ENCODE peak calls at places on chromosomes 16 and 17, in ten cellular contexts. I is WERI-Rb-1; M is astrocyte; H is uterus; V is CD4-positive, alpha-beta memory T cell; O is A549; B is trophoblast cell; R is GM23248; Z is heart right ventricle; T is testis. X is an unnamed sample.

GRCh38 chr17:34118564-34118963 is 136.5 kb upstream of the CCL2 start:
- DNase-seq in M (no peak), O (no peak), B (no peak), H (no peak), I (no peak), R (no peak), V (no peak), T (no peak), Z (peak; percentile 6), X (peak; percentile 46)

GRCh38 chr17:5672815-5673430 is 88.6 kb upstream of the NLRP1 start:
- DNase-seq in T (no peak), R (no peak), I (no peak), Z (no peak), O (no peak), H (no peak), V (no peak), M (no peak), B (no peak), X (no peak)

GRCh38 chr17:73983623-73984410 is 219.7 kb upstream of the RPL38 start:
- DNase-seq in H (no peak), T (no peak), B (no peak), V (no peak), R (no peak), O (no peak), Z (no peak), M (no peak), I (peak; percentile 20), X (no peak)

GRCh38 chr17:56158344-56158743 is 5.1 kb downstream of the ANKFN1 start:
- DNase-seq in Z (no peak), B (no peak), V (no peak), M (no peak), T (no peak), H (no peak), I (no peak), R (no peak), O (no peak), X (no peak)

GRCh38 chr17:78962345-78962983 is 17.3 kb downstream of the LGALS3BP start:
- DNase-seq in H (no peak), V (no peak), Z (no peak), I (no peak), B (peak; percentile 96), O (peak; percentile 57), R (peak; percentile 59), T (no peak), M (no peak), X (no peak)

GRCh38 chr16:14263011-14263410 is 191.9 kb downstream of the MRTFB start:
- DNase-seq in B (no peak), Z (no peak), I (no peak), M (no peak), O (no peak), R (no peak), T (no peak), V (no peak), H (no peak), X (no peak)

GRCh38 chr16:84739349-84740124 is 39.7 kb downstream of the USP10 start:
- DNase-seq in R (peak; percentile 97), O (no peak), I (no peak), H (no peak), B (peak; percentile 29), T (no peak), Z (no peak), M (peak; percentile 92), V (no peak), X (no peak)

GRCh38 chr16:85665373-85665740 is 23.4 kb downstream of the GINS2 start:
- DNase-seq in I (no peak), M (no peak), R (no peak), Z (no peak), H (no peak), T (no peak), B (no peak), O (no peak), V (no peak), X (peak; percentile 28)

GRCh38 chr16:86072328-86073102 is 173.6 kb downstream of the IRF8 start:
- DNase-seq in B (peak; percentile 74), R (peak; percentile 79), H (peak; percentile 42), I (peak; percentile 51), V (no peak), M (peak; percentile 42), Z (peak; percentile 57), O (peak; percentile 70), T (peak; percentile 83), X (peak; percentile 81)

GRCh38 chr16:49826515-49826914 is 29.4 kb downstream of the ZNF423 start:
- DNase-seq in V (no peak), H (no peak), I (no peak), O (no peak), B (no peak), R (no peak), Z (no peak), T (no peak), M (no peak), X (no peak)

GRCh38 chr17:42120161-42121065 is 754 bp downstream of the KAT2A start:
- DNase-seq in B (no peak), I (peak; percentile 52), H (no peak), M (no peak), T (no peak), Z (no peak), O (no peak), V (no peak), R (peak; percentile 28), X (peak; percentile 72)

GRCh38 chr17:83110755-83111154 is 31.3 kb downstream of the METRNL start:
- DNase-seq in B (no peak), H (no peak), M (no peak), R (peak; percentile 76), Z (no peak), O (no peak), I (no peak), T (no peak), V (no peak), X (no peak)

GRCh38 chr16:24721830-24722238 is 7.6 kb upstream of the TNRC6A start:
- DNase-seq in I (no peak), M (peak; percentile 64), T (no peak), O (no peak), Z (no peak), H (no peak), V (peak; percentile 30), R (peak; percentile 10), B (no peak), X (no peak)

GRCh38 chr17:61204456-61204855 is 195.2 kb upstream of the TBX2 start:
- DNase-seq in M (no peak), T (no peak), I (no peak), R (no peak), Z (no peak), O (no peak), H (no peak), B (no peak), V (no peak), X (no peak)

GRCh38 chr16:649646-650045 is 481 bp downstream of the WDR90 start:
- DNase-seq in O (no peak), M (no peak), Z (no peak), R (peak; percentile 59), B (no peak), V (no peak), H (no peak), I (no peak), T (no peak), X (no peak)

GRCh38 chr16:66899945-66900688 is 18.6 kb downstream of the CDH16 start:
- DNase-seq in V (no peak), I (peak; percentile 97), Z (peak; percentile 83), B (no peak), T (peak; percentile 81), R (peak; percentile 58), H (peak; percentile 93), M (peak; percentile 35), O (peak; percentile 59), X (peak; percentile 92)

GRCh38 chr17:5883775-5884665 is 186.2 kb upstream of the WSCD1 start:
- DNase-seq in I (no peak), Z (no peak), M (no peak), B (peak; percentile 55), T (no peak), H (no peak), V (no peak), O (no peak), R (no peak), X (no peak)

GRCh38 chr16:65117701-65118448 is 4.0 kb downstream of the CDH11 start:
- DNase-seq in B (peak; percentile 65), H (peak; percentile 81), M (peak; percentile 77), T (peak; percentile 87), Z (peak; percentile 72), V (peak; percentile 2), O (peak; percentile 70), R (peak; percentile 89), I (peak; percentile 83), X (peak; percentile 80)
- H3K4me3 ChIP-seq in B (no peak overlapping the region), H (no peak overlapping the region), M (peak overlapping the region; percentile 85), T (no peak overlapping the region), Z (no peak overlapping the region), V (no peak overlapping the region), O (no peak overlapping the region), R (peak overlapping the region; percentile 98), I (no peak overlapping the region), X (no peak overlapping the region)

GRCh38 chr17:36030949-36031348 is 13.2 kb upstream of the CCL23 start:
- DNase-seq in T (no peak), O (no peak), B (no peak), Z (no peak), I (no peak), V (no peak), R (no peak), M (no peak), H (no peak), X (no peak)

GRCh38 chr17:36034127-36034526 is 16.4 kb upstream of the CCL23 start:
- DNase-seq in M (no peak), O (no peak), B (peak; percentile 9), I (no peak), H (no peak), V (no peak), R (no peak), Z (no peak), T (no peak), X (no peak)

GRCh38 chr17:36036240-36036639 is 18.5 kb upstream of the CCL23 start:
- DNase-seq in I (no peak), V (no peak), O (no peak), T (no peak), R (no peak), B (peak; percentile 16), M (no peak), Z (no peak), H (no peak), X (no peak)
- H3K27ac ChIP-seq in I (no peak overlapping the region), V (no peak overlapping the region), O (no peak overlapping the region), T (no peak overlapping the region), R (no peak overlapping the region), B (no peak overlapping the region), M (no peak overlapping the region), Z (no peak overlapping the region), H (no peak overlapping the region), X (no peak overlapping the region)

GRCh38 chr16:73062640-73063283 is 14.8 kb upstream of the ZFHX3 start:
- DNase-seq in B (no peak), R (no peak), H (no peak), M (no peak), V (no peak), Z (no peak), T (no peak), I (no peak), O (no peak), X (peak; percentile 55)
- H3K4me3 ChIP-seq in B (no peak overlapping the region), R (peak overlapping the region; percentile 44), H (no peak overlapping the region), M (peak overlapping the region; percentile 44), V (no peak overlapping the region), Z (peak overlapping the region; percentile 45), T (no peak overlapping the region), I (no peak overlapping the region), O (no peak overlapping the region), X (peak overlapping the region; percentile 31)

DNA sequence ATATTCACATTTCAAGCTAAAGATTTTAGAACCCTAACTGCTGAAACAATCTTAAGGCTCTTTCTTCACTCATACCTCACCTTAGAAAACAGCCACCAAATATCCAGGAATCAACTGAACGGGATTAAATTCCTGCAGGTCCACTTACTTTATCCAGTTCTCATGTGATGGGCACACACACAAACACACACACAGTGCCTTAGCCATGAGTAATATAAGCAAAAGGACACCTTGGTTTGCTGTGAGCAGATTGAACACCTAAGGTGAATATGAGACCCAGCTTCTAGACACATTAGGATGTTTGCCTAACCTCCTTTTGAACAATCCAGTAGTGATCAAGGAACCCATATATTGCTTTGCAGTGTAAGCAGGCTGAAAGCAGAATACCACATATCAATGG is 81.5 kb downstream of the TUBD1 start:
- DNase-seq in V (no peak), T (no peak), B (peak; percentile 43), R (no peak), H (no peak), M (peak; percentile 69), I (no peak), O (peak; percentile 66), Z (no peak), X (no peak)
- H3K27ac ChIP-seq in V (no peak overlapping the region), T (no peak overlapping the region), B (no peak overlapping the region), R (peak overlapping the region; percentile 73), H (no peak overlapping the region), M (peak overlapping the region; percentile 64), I (no peak overlapping the region), O (peak overlapping the region; percentile 80), Z (no peak overlapping the region), X (no peak overlapping the region)

X was measured in right cardiac atrium.